ENCODE peak calls at places on chromosomes 11 and 22, in five cellular contexts. One of them, this sample, is unnamed.

GRCh38 chr11:10032991-10033390 is 261.0 kb downstream of the SBF2 start:
- DNase-seq in esophagus muscularis mucosa: no peak
- DNase-seq in colonic mucosa: no peak
- DNase-seq in astrocyte of the cerebellum: no peak
- DNase-seq in gastrocnemius medialis: no peak
- DNase-seq in this sample: no peak

GRCh38 chr22:49972163-49973017 is 11.8 kb downstream of the PIM3 start:
- DNase-seq in esophagus muscularis mucosa: no peak
- DNase-seq in colonic mucosa: peak; percentile 29
- DNase-seq in astrocyte of the cerebellum: no peak
- DNase-seq in gastrocnemius medialis: peak; percentile 70
- DNase-seq in this sample: peak; percentile 64

GRCh38 chr11:94132152-94132558 is 3.5 kb downstream of the PANX1 start:
- DNase-seq in esophagus muscularis mucosa: no peak
- DNase-seq in colonic mucosa: no peak
- DNase-seq in astrocyte of the cerebellum: peak; percentile 61
- DNase-seq in gastrocnemius medialis: peak; percentile 36
- DNase-seq in this sample: peak; percentile 82

GRCh38 chr11:129546266-129546665 is 170.6 kb downstream of the BARX2 start:
- DNase-seq in esophagus muscularis mucosa: no peak
- DNase-seq in colonic mucosa: no peak
- DNase-seq in astrocyte of the cerebellum: no peak
- DNase-seq in gastrocnemius medialis: no peak
- DNase-seq in this sample: no peak

GRCh38 chr11:47967577-47968230 is 12.7 kb upstream of the PTPRJ start:
- DNase-seq in esophagus muscularis mucosa: no peak
- DNase-seq in colonic mucosa: no peak
- DNase-seq in astrocyte of the cerebellum: peak; percentile 19
- DNase-seq in gastrocnemius medialis: no peak
- DNase-seq in this sample: no peak

GRCh38 chr11:65719887-65720236 is 736 bp downstream of the RNASEH2C start:
- DNase-seq in esophagus muscularis mucosa: no peak
- DNase-seq in colonic mucosa: no peak
- DNase-seq in astrocyte of the cerebellum: no peak
- DNase-seq in gastrocnemius medialis: no peak
- DNase-seq in this sample: no peak

GRCh38 chr11:9144828-9145227 is 53.4 kb upstream of the SCUBE2 start:
- DNase-seq in esophagus muscularis mucosa: no peak
- DNase-seq in colonic mucosa: no peak
- DNase-seq in astrocyte of the cerebellum: no peak
- DNase-seq in gastrocnemius medialis: no peak
- DNase-seq in this sample: no peak

GRCh38 chr22:20298803-20299735 is 20.8 kb downstream of the DGCR6L start:
- DNase-seq in esophagus muscularis mucosa: peak; percentile 97
- DNase-seq in colonic mucosa: peak; percentile 91
- DNase-seq in astrocyte of the cerebellum: no peak
- DNase-seq in gastrocnemius medialis: peak; percentile 83
- DNase-seq in this sample: peak; percentile 84

GRCh38 chr11:128336203-128336602 is 251.2 kb downstream of the ETS1 start:
- DNase-seq in esophagus muscularis mucosa: peak; percentile 80
- DNase-seq in colonic mucosa: no peak
- DNase-seq in astrocyte of the cerebellum: no peak
- DNase-seq in gastrocnemius medialis: peak; percentile 31
- DNase-seq in this sample: no peak

GRCh38 chr11:77126861-77127673 is 979 bp upstream of the MYO7A start:
- DNase-seq in esophagus muscularis mucosa: no peak
- DNase-seq in colonic mucosa: peak; percentile 70
- DNase-seq in astrocyte of the cerebellum: no peak
- DNase-seq in gastrocnemius medialis: no peak
- DNase-seq in this sample: no peak

GRCh38 chr11:115716577-115717214 is 212.5 kb upstream of the CADM1 start:
- DNase-seq in esophagus muscularis mucosa: no peak
- DNase-seq in colonic mucosa: no peak
- DNase-seq in astrocyte of the cerebellum: no peak
- DNase-seq in gastrocnemius medialis: no peak
- DNase-seq in this sample: no peak

GRCh38 chr11:936199-936598 is 10.5 kb downstream of the AP2A2 start:
- DNase-seq in esophagus muscularis mucosa: no peak
- DNase-seq in colonic mucosa: no peak
- DNase-seq in astrocyte of the cerebellum: no peak
- DNase-seq in gastrocnemius medialis: no peak
- DNase-seq in this sample: no peak

GRCh38 chr11:31355817-31356216 is 13.7 kb downstream of the DCDC1 start:
- DNase-seq in esophagus muscularis mucosa: no peak
- DNase-seq in colonic mucosa: no peak
- DNase-seq in astrocyte of the cerebellum: no peak
- DNase-seq in gastrocnemius medialis: no peak
- DNase-seq in this sample: no peak

GRCh38 chr22:19820880-19821522 is 33.7 kb downstream of the GNB1L start:
- DNase-seq in esophagus muscularis mucosa: no peak
- DNase-seq in colonic mucosa: peak; percentile 10
- DNase-seq in astrocyte of the cerebellum: no peak
- DNase-seq in gastrocnemius medialis: no peak
- DNase-seq in this sample: no peak

GRCh38 chr11:12755510-12755909 is 81.3 kb downstream of the TEAD1 start:
- DNase-seq in esophagus muscularis mucosa: no peak
- DNase-seq in colonic mucosa: no peak
- DNase-seq in astrocyte of the cerebellum: no peak
- DNase-seq in gastrocnemius medialis: no peak
- DNase-seq in this sample: no peak

GRCh38 chr11:130101661-130102060 is 32.0 kb downstream of the APLP2 start:
- DNase-seq in esophagus muscularis mucosa: no peak
- DNase-seq in colonic mucosa: no peak
- DNase-seq in astrocyte of the cerebellum: no peak
- DNase-seq in gastrocnemius medialis: no peak
- DNase-seq in this sample: no peak

GRCh38 chr11:130131957-130132850 is 27.4 kb upstream of the ST14 start:
- DNase-seq in esophagus muscularis mucosa: no peak
- DNase-seq in colonic mucosa: peak; percentile 63
- DNase-seq in astrocyte of the cerebellum: peak; percentile 50
- DNase-seq in gastrocnemius medialis: peak; percentile 38
- DNase-seq in this sample: no peak

GRCh38 chr11:130314749-130315285 is at the start of gene ZBTB44:
- DNase-seq in esophagus muscularis mucosa: peak; percentile 98
- DNase-seq in colonic mucosa: peak; percentile 96
- DNase-seq in astrocyte of the cerebellum: peak; percentile 73
- DNase-seq in gastrocnemius medialis: peak; percentile 91
- DNase-seq in this sample: peak; percentile 75

GRCh38 chr11:84780689-84781293 is 846.4 kb downstream of the DLG2 start:
- DNase-seq in esophagus muscularis mucosa: no peak
- DNase-seq in colonic mucosa: no peak
- DNase-seq in astrocyte of the cerebellum: peak; percentile 28
- DNase-seq in gastrocnemius medialis: no peak
- DNase-seq in this sample: no peak

GRCh38 chr11:33617672-33618362 is 82.8 kb downstream of the C11orf91 start:
- DNase-seq in esophagus muscularis mucosa: no peak
- DNase-seq in colonic mucosa: no peak
- DNase-seq in astrocyte of the cerebellum: no peak
- DNase-seq in gastrocnemius medialis: no peak
- DNase-seq in this sample: no peak

GRCh38 chr11:120125005-120125404 is 12.9 kb downstream of the TRIM29 start:
- DNase-seq in esophagus muscularis mucosa: no peak
- DNase-seq in colonic mucosa: no peak
- DNase-seq in astrocyte of the cerebellum: no peak
- DNase-seq in gastrocnemius medialis: peak; percentile 64
- DNase-seq in this sample: no peak

GRCh38 chr22:44595841-44596341 is 97.9 kb upstream of the RTL6 start:
- DNase-seq in esophagus muscularis mucosa: no peak
- DNase-seq in colonic mucosa: no peak
- DNase-seq in astrocyte of the cerebellum: peak; percentile 15
- DNase-seq in gastrocnemius medialis: no peak
- DNase-seq in this sample: no peak

GRCh38 chr11:33912405-33913361 is 20.8 kb upstream of the LMO2 start:
- DNase-seq in esophagus muscularis mucosa: no peak
- DNase-seq in colonic mucosa: no peak
- DNase-seq in astrocyte of the cerebellum: peak; percentile 79
- DNase-seq in gastrocnemius medialis: peak; percentile 71
- DNase-seq in this sample: no peak

GRCh38 chr11:5631969-5632635 is 7.3 kb downstream of the TRIM34 start:
- DNase-seq in esophagus muscularis mucosa: no peak
- DNase-seq in colonic mucosa: no peak
- DNase-seq in astrocyte of the cerebellum: no peak
- DNase-seq in gastrocnemius medialis: no peak
- DNase-seq in this sample: no peak

GRCh38 chr11:103109818-103110388 is 677 bp downstream of the DYNC2H1 start:
- DNase-seq in esophagus muscularis mucosa: no peak
- DNase-seq in colonic mucosa: peak; percentile 17
- DNase-seq in astrocyte of the cerebellum: no peak
- DNase-seq in gastrocnemius medialis: no peak
- DNase-seq in this sample: no peak

GRCh38 chr11:109405671-109406070 is 16.3 kb upstream of the C11orf87 start:
- DNase-seq in esophagus muscularis mucosa: no peak
- DNase-seq in colonic mucosa: no peak
- DNase-seq in astrocyte of the cerebellum: no peak
- DNase-seq in gastrocnemius medialis: no peak
- DNase-seq in this sample: no peak

GRCh38 chr11:131999955-132000354 is 629.5 kb downstream of the NTM start:
- DNase-seq in esophagus muscularis mucosa: no peak
- DNase-seq in colonic mucosa: no peak
- DNase-seq in astrocyte of the cerebellum: no peak
- DNase-seq in gastrocnemius medialis: no peak
- DNase-seq in this sample: no peak

GRCh38 chr11:36153581-36153980 is 135.6 kb downstream of the COMMD9 start:
- DNase-seq in esophagus muscularis mucosa: no peak
- DNase-seq in colonic mucosa: no peak
- DNase-seq in astrocyte of the cerebellum: no peak
- DNase-seq in gastrocnemius medialis: no peak
- DNase-seq in this sample: no peak
- TF ChIP-seq CTCF in esophagus muscularis mucosa: no peak
- TF ChIP-seq CTCF in colonic mucosa: no peak
- TF ChIP-seq CTCF in astrocyte of the cerebellum: peak; percentile 24
- TF ChIP-seq CTCF in gastrocnemius medialis: no peak
- TF ChIP-seq CTCF in this sample: no peak

GRCh38 chr22:39291501-39291900 is 27.9 kb downstream of the RPL3 start:
- DNase-seq in esophagus muscularis mucosa: no peak
- DNase-seq in colonic mucosa: no peak
- DNase-seq in astrocyte of the cerebellum: no peak
- DNase-seq in gastrocnemius medialis: no peak
- DNase-seq in this sample: no peak
- TF ChIP-seq CTCF in esophagus muscularis mucosa: no peak
- TF ChIP-seq CTCF in colonic mucosa: no peak
- TF ChIP-seq CTCF in astrocyte of the cerebellum: peak; percentile 16
- TF ChIP-seq CTCF in gastrocnemius medialis: no peak
- TF ChIP-seq CTCF in this sample: no peak

GRCh38 chr11:92861641-92862040 is 107.8 kb upstream of the MTNR1B start:
- DNase-seq in esophagus muscularis mucosa: no peak
- DNase-seq in colonic mucosa: no peak
- DNase-seq in astrocyte of the cerebellum: no peak
- DNase-seq in gastrocnemius medialis: no peak
- DNase-seq in this sample: no peak
- TF ChIP-seq CTCF in esophagus muscularis mucosa: peak; percentile 53
- TF ChIP-seq CTCF in colonic mucosa: no peak
- TF ChIP-seq CTCF in astrocyte of the cerebellum: no peak
- TF ChIP-seq CTCF in gastrocnemius medialis: no peak
- TF ChIP-seq CTCF in this sample: no peak

DNA sequence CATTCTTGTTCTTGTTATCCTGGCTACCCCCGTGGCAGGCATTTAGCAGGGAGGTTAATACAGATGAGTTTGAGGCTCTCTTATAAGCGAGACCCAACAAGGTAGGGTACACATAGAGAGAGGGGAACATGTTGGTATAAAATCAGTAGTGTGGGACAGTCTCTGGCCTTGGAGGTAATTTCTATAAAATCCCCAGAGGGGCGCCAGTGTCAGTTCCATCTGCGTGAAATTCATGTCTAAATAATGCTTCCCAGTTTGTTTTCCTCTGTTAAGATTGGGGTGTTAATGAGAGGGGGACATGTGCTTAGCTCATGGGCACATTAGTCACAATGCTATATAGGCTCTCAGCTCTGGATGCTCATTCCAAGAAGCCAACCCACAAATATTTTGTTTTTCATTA is 150.7 kb downstream of the MYO18B start:
- DNase-seq in esophagus muscularis mucosa: no peak
- DNase-seq in colonic mucosa: no peak
- DNase-seq in astrocyte of the cerebellum: no peak
- DNase-seq in gastrocnemius medialis: no peak
- DNase-seq in this sample: no peak
- TF ChIP-seq CTCF in esophagus muscularis mucosa: no peak
- TF ChIP-seq CTCF in colonic mucosa: no peak
- TF ChIP-seq CTCF in astrocyte of the cerebellum: no peak
- TF ChIP-seq CTCF in gastrocnemius medialis: no peak
- TF ChIP-seq CTCF in this sample: no peak

DNA sequence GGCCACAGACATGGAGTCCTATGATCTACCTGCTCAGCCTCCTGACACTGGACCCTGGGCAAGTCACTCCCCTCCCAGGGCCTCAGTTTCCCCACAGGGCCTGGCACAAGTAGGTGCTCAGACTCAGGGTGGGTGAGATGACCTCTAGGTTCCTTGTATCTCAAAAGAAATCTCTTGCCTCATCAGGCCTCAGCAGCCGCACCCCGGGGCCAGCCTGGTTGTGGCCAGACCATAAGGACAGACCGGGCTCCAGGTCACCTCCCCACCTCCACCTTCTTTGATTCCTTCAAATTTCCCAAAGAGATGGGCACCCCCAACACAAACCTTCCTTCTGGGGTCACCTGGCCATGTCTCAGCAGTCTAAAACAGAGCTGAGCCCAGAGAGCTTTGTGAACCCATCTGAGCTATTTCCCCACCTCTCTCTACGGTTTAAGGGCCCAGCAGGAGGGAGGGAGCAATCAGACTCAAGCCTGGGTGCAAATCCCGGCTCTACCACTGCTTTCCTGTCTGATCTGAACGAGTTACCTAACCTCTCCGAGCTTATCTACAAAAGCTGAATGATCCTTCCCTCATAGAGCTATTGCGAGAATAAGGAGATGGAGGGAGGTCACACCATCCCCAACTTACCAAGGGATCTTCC is 2.5 kb upstream of the APOL4 start:
- DNase-seq in esophagus muscularis mucosa: no peak
- DNase-seq in colonic mucosa: no peak
- DNase-seq in astrocyte of the cerebellum: no peak
- DNase-seq in gastrocnemius medialis: no peak
- DNase-seq in this sample: no peak
- TF ChIP-seq CTCF in esophagus muscularis mucosa: no peak
- TF ChIP-seq CTCF in colonic mucosa: no peak
- TF ChIP-seq CTCF in astrocyte of the cerebellum: no peak
- TF ChIP-seq CTCF in gastrocnemius medialis: no peak
- TF ChIP-seq CTCF in this sample: no peak

GRCh38 chr11:44456544-44457270 is 108.8 kb upstream of the CD82 start:
- DNase-seq in esophagus muscularis mucosa: no peak
- DNase-seq in colonic mucosa: no peak
- DNase-seq in astrocyte of the cerebellum: no peak
- DNase-seq in gastrocnemius medialis: no peak
- DNase-seq in this sample: no peak
- TF ChIP-seq CTCF in esophagus muscularis mucosa: peak; percentile 6
- TF ChIP-seq CTCF in colonic mucosa: no peak
- TF ChIP-seq CTCF in astrocyte of the cerebellum: peak; percentile 38
- TF ChIP-seq CTCF in gastrocnemius medialis: no peak
- TF ChIP-seq CTCF in this sample: no peak